ENCODE peak calls at places on chromosomes 1 and 21, in five cellular contexts. X is GM23338, Q is sigmoid colon, D is fibroblast of lung, H is HepG2. J is an unnamed sample.

GRCh38 chr1:230067441-230067870 is 418 bp downstream of the GALNT2 start:
- DNase-seq in D (peak), H (peak), Q (peak), X (peak), J (no peak)

GRCh38 chr21:33075596-33076195 is 5.8 kb downstream of the OLIG1 start:
- DNase-seq in X (peak), D (no peak), H (no peak), Q (no peak), J (no peak)

GRCh38 chr1:165490175-165490574 is 45.2 kb upstream of the RXRG start:
- DNase-seq in X (no peak), H (no peak), Q (no peak), D (no peak), J (no peak)

GRCh38 chr1:60244906-60245305 is 171.3 kb upstream of the C1orf87 start:
- DNase-seq in H (no peak), X (no peak), Q (no peak), D (no peak), J (no peak)

GRCh38 chr1:80533178-80533577 is 1267.6 kb upstream of the ADGRL2 start:
- DNase-seq in X (no peak), Q (no peak), D (no peak), H (no peak), J (no peak)

GRCh38 chr1:112956503-112957132 is 622 bp upstream of the SLC16A1 start:
- DNase-seq in X (peak), Q (peak), H (peak), D (no peak), J (peak)

GRCh38 chr1:42186172-42186571 is 21.6 kb upstream of the GUCA2A start:
- DNase-seq in Q (no peak), X (no peak), H (no peak), D (peak), J (no peak)

GRCh38 chr21:42395910-42396625 is at the start of gene TMPRSS3:
- DNase-seq in X (no peak), D (no peak), H (no peak), Q (peak), J (no peak)

GRCh38 chr1:98382586-98382985 is 278.9 kb upstream of the SNX7 start:
- DNase-seq in X (no peak), D (no peak), H (no peak), Q (no peak), J (no peak)

GRCh38 chr1:48082271-48082925 is 85.2 kb upstream of the TRABD2B start:
- DNase-seq in Q (no peak), X (no peak), H (no peak), D (no peak), J (no peak)

GRCh38 chr1:34976384-34977209 is 8.6 kb downstream of the TMEM35B start:
- DNase-seq in D (no peak), Q (no peak), X (peak), H (no peak), J (no peak)

GRCh38 chr1:246139745-246140182 is 367.3 kb downstream of the SMYD3 start:
- DNase-seq in X (no peak), D (peak), Q (no peak), H (peak), J (no peak)

GRCh38 chr1:1374068-1374860 is 743 bp downstream of the AURKAIP1 start:
- DNase-seq in D (no peak), X (peak), Q (no peak), H (no peak), J (no peak)

GRCh38 chr1:70667771-70668170 is 256.7 kb downstream of the CTH start:
- DNase-seq in X (no peak), Q (no peak), H (no peak), D (no peak), J (no peak)

GRCh38 chr1:36307601-36308330 is 1.6 kb downstream of the SH3D21 start:
- DNase-seq in D (no peak), Q (peak), X (peak), H (no peak), J (no peak)

GRCh38 chr1:39988618-39989343 is 33.8 kb downstream of the MFSD2A start:
- DNase-seq in H (no peak), D (peak), Q (no peak), X (no peak), J (no peak)

GRCh38 chr21:42535602-42536171 is 22.0 kb downstream of the SLC37A1 start:
- DNase-seq in H (no peak), D (no peak), Q (peak), X (no peak), J (no peak)

GRCh38 chr1:201748331-201748730 is 80.6 kb upstream of the IPO9 start:
- DNase-seq in D (peak), X (peak), H (no peak), Q (no peak), J (no peak)

GRCh38 chr1:240464099-240464498 is 147.9 kb downstream of the GREM2 start:
- DNase-seq in X (no peak), Q (no peak), D (no peak), H (no peak), J (no peak)

GRCh38 chr1:112509005-112509659 is 367 bp downstream of the WNT2B start:
- DNase-seq in X (peak), D (peak), Q (no peak), H (no peak), J (peak)

GRCh38 chr1:160087118-160087662 is 5.9 kb downstream of the KCNJ9 start:
- DNase-seq in X (no peak), Q (no peak), D (no peak), H (no peak), J (no peak)

GRCh38 chr1:47498551-47498950 is 60.7 kb downstream of the FOXD2 start:
- DNase-seq in H (no peak), D (no peak), X (no peak), Q (no peak), J (no peak)

GRCh38 chr1:23867542-23867952 is 543 bp downstream of the FUCA1 start:
- DNase-seq in X (peak), D (no peak), H (no peak), Q (no peak), J (no peak)

GRCh38 chr1:242569867-242570266 is 45.4 kb upstream of the PLD5 start:
- DNase-seq in H (no peak), X (no peak), D (no peak), Q (no peak), J (no peak)

GRCh38 chr1:233244183-233244582 is 51.3 kb downstream of the PCNX2 start:
- DNase-seq in X (no peak), Q (no peak), H (peak), D (peak), J (no peak)

GRCh38 chr1:55131218-55131617 is 83.9 kb downstream of the USP24 start:
- DNase-seq in X (no peak), H (no peak), Q (no peak), D (no peak), J (no peak)

GRCh38 chr1:23909412-23909811 is 3.8 kb downstream of the CNR2 start:
- DNase-seq in X (no peak), D (no peak), Q (no peak), H (no peak), J (no peak)

GRCh38 chr1:197444754-197445153 is 176.7 kb downstream of the CRB1 start:
- DNase-seq in H (no peak), X (no peak), D (peak), Q (no peak), J (no peak)

GRCh38 chr1:40478276-40478675 is 1.2 kb downstream of the ZFP69 start:
- DNase-seq in X (no peak), D (no peak), Q (no peak), H (no peak), J (no peak)

GRCh38 chr1:14961661-14962267 is 191.8 kb upstream of the TMEM51 start:
- DNase-seq in Q (no peak), H (no peak), D (no peak), X (peak), J (no peak)

GRCh38 chr1:33429846-33430750 is 797 bp downstream of the PHC2 start:
- DNase-seq in D (peak), H (no peak), X (peak), Q (peak), J (no peak)

GRCh38 chr1:23460519-23460918 is 23.5 kb downstream of the ASAP3 start:
- DNase-seq in D (no peak), X (no peak), H (no peak), Q (no peak), J (no peak)

GRCh38 chr1:98126740-98127139 is 205.9 kb upstream of the DPYD start:
- DNase-seq in H (no peak), Q (no peak), X (no peak), D (no peak), J (no peak)

GRCh38 chr1:5551274-5551966 is 440.8 kb downstream of the NPHP4 start:
- DNase-seq in X (no peak), H (peak), D (no peak), Q (no peak), J (no peak)

GRCh38 chr1:157580828-157581210 is 17.1 kb downstream of the FCRL4 start:
- DNase-seq in H (no peak), D (no peak), X (no peak), Q (no peak), J (no peak)

GRCh38 chr1:157575744-157576143 is 22.1 kb downstream of the FCRL4 start:
- DNase-seq in D (no peak), X (no peak), H (no peak), Q (no peak), J (no peak)

GRCh38 chr1:157574836-157575235 is 22.5 kb upstream of the FCRL5 start:
- DNase-seq in D (no peak), Q (no peak), H (no peak), X (no peak), J (no peak)

GRCh38 chr1:157580179-157580827 is 17.6 kb downstream of the FCRL4 start:
- DNase-seq in X (peak), D (peak), H (peak), Q (no peak), J (no peak)

DNA sequence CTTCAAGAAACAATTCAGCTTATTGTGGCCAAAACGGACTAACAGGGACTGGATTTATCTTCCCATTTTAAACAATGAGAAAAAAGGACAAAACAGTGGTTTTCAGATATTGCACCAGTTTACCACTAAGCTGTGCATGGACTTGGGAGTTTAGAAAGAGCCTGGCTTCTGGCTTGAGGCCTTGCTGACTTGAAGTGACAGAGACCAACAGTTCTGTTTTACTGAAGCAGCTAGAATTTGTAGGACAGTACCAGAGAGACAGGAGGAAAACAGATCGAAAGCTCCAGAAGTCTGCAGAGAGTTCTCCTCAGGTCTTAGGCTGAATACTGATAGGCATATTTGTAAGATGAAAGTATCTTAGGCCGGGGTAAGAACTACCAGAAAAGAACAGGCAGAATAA is 20.5 kb downstream of the FCRL4 start:
- DNase-seq in X (no peak), H (no peak), Q (no peak), D (no peak), J (no peak)
- H3K27ac ChIP-seq in X (no peak), H (no peak), Q (no peak), D (no peak), J (no peak)

GRCh38 chr1:92881391-92881790 is 49.6 kb downstream of the RPL5 start:
- DNase-seq in D (no peak), H (no peak), Q (no peak), X (no peak), J (no peak)

GRCh38 chr1:92884195-92884594 is 52.4 kb downstream of the RPL5 start:
- DNase-seq in X (no peak), D (no peak), H (no peak), Q (no peak), J (no peak)

GRCh38 chr1:92879316-92879968 is 47.6 kb downstream of the RPL5 start:
- DNase-seq in H (no peak), Q (no peak), X (no peak), D (no peak), J (no peak)

GRCh38 chr1:92883297-92883696 is 51.5 kb downstream of the RPL5 start:
- DNase-seq in Q (no peak), H (no peak), X (no peak), D (no peak), J (no peak)

DNA sequence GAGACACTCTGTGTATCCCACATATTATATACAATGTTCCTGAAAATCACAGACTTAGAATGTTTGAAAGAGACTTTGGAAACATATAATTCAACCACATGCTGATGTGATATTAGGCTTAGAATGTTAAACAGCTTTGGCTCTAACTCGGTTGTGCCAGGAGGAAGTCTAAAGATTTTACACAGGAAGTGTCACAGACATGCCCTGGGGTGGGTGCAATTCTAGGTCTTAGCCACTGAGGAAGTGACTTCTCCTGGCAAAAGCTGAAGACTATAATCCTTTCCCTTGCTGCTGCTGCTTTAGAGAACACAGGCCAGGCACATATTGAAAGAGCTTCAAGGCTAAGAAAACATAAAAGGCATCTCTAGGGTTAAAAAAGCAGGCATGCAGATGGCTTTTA is 51.0 kb downstream of the RPL5 start:
- DNase-seq in X (peak), H (no peak), Q (no peak), D (no peak), J (peak)
- H3K27ac ChIP-seq in X (no peak), H (no peak), Q (no peak), D (no peak), J (peak)

DNA sequence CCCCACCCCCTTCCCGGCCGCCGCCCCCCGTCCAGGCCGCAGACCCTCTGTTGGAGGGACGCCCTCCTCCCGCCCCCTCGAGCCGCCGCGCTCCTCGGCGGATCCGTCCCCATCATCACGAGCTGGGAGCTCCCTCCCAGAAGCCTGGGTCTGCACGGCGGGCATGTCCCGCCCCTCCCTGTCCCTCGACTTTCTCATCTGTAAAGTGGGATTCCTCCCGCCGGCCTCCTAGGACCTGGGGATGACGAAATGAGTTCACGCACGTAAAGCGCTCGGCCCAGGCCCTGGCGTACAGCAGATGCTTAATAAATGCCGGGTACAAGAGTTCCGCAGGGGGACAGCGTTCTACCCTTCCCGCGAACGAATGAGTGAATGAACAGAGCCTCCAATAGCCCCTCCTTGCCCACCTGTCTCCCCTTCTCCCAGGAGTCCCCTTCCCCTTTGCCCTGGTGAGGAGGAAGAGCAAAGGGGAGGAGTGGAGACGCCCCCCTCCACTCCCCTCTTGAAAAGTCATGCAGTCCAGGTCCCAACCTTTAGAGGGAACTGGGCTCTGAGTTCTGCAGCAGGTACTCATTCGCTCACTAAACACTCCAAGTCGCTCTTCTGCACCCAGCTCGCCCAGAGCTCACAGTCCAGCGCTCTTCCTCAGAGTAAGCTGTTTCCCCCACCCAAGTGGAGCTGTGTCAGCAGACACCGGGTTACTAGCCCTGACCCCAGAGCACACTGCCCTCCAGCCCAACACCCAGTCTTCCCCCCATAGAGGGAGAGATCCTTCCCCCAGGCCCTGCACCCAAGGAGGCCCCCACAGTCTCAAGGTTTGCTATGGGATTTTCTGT is 16.8 kb downstream of the RAP1GAP start:
- DNase-seq in Q (no peak), X (peak), D (no peak), H (no peak), J (no peak)
- H3K27ac ChIP-seq in Q (no peak), X (no peak), D (no peak), H (no peak), J (no peak)

GRCh38 chr1:63632110-63632509 is 38.9 kb downstream of the PGM1 start:
- DNase-seq in H (no peak), X (no peak), Q (no peak), D (no peak), J (no peak)

GRCh38 chr1:63630238-63630637 is 37.0 kb downstream of the PGM1 start:
- DNase-seq in D (peak), Q (no peak), X (no peak), H (no peak), J (no peak)

GRCh38 chr1:63633281-63633680 is 40.1 kb downstream of the PGM1 start:
- DNase-seq in X (no peak), Q (no peak), D (no peak), H (no peak), J (no peak)

GRCh38 chr1:63628607-63629006 is 35.4 kb downstream of the PGM1 start:
- DNase-seq in Q (no peak), D (no peak), H (no peak), X (no peak), J (no peak)

GRCh38 chr1:63630666-63631065 is 37.5 kb downstream of the PGM1 start:
- DNase-seq in D (peak), Q (no peak), X (no peak), H (no peak), J (no peak)
- H3K27ac ChIP-seq in D (no peak), Q (no peak), X (no peak), H (no peak), J (no peak)

GRCh38 chr1:216237927-216238550 is 185.2 kb downstream of the USH2A start:
- DNase-seq in Q (no peak), X (no peak), D (no peak), H (no peak), J (no peak)

GRCh38 chr1:216238844-216239243 is 184.4 kb downstream of the USH2A start:
- DNase-seq in Q (no peak), H (no peak), X (no peak), D (no peak), J (no peak)
- H3K27ac ChIP-seq in Q (no peak), H (no peak), X (no peak), D (no peak), J (no peak)

DNA sequence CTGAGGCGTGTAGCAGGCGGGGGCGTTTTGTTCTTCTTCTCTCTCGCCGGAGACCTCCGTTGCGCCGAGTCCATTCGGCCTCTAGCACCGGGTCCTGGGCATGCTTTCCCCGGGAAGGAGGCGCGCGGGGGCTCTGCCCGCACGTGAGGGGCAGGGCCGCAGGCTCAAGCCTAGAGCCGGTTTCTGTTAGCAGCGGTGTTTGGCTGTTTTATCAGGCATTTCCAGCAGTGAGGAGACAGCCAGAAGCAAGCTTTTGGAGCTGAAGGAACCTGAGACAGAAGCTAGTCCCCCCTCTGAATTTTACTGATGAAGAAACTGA is 590 bp downstream of the PSEN2 start:
- DNase-seq in X (peak), Q (no peak), H (no peak), D (no peak), J (no peak)
- H3K27ac ChIP-seq in X (no peak), Q (peak), H (no peak), D (peak), J (no peak)

GRCh38 chr1:8467308-8467707 is 149.4 kb downstream of the SLC45A1 start:
- DNase-seq in Q (no peak), X (no peak), D (no peak), H (no peak), J (no peak)

GRCh38 chr1:8464377-8464776 is 146.5 kb downstream of the SLC45A1 start:
- DNase-seq in H (no peak), Q (no peak), D (no peak), X (peak), J (no peak)

GRCh38 chr1:8464987-8465386 is 147.1 kb downstream of the SLC45A1 start:
- DNase-seq in X (no peak), H (no peak), Q (no peak), D (no peak), J (no peak)

GRCh38 chr1:8463144-8463927 is 145.4 kb downstream of the SLC45A1 start:
- DNase-seq in D (peak), Q (no peak), H (peak), X (no peak), J (no peak)

DNA sequence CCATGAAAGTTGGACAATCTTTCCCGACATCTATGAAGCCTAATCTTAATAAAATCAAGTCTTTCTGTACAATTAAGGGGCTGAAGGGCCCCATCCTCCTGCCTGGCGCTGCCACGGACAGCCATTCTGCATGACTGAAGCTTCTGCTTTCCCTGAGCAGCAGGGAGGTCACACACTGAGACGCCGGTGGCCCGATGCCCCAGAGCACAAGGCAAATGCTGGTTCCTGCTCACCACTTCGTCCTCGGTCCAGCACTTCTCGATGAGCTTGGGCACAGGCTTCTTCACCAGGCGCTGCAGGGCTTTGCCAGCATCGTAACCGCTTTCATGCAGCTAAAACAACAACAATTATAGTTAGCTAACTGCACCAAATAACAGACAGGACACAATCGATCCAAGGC is 147.8 kb downstream of the SLC45A1 start:
- DNase-seq in D (no peak), Q (no peak), X (no peak), H (no peak), J (no peak)
- H3K27ac ChIP-seq in D (no peak), Q (peak), X (peak), H (no peak), J (no peak)

GRCh38 chr1:231072502-231072901 is 32.4 kb upstream of the FAM89A start:
- DNase-seq in H (no peak), Q (no peak), X (no peak), D (no peak), J (no peak)
- H3K27ac ChIP-seq in H (no peak), Q (no peak), X (no peak), D (no peak), J (no peak)

GRCh38 chr21:45011911-45012660 is 62.3 kb upstream of the ADARB1 start:
- DNase-seq in H (peak), D (peak), Q (peak), X (peak), J (no peak)
- H3K27ac ChIP-seq in H (peak), D (peak), Q (peak), X (peak), J (no peak)